ENCODE peak calls at places on chromosomes 3 and 15, in nine cellular contexts. One of them, this sample, is unnamed.

GRCh38 chr15:81133782-81134461 is at the start of gene CFAP161:
- DNase-seq in cardiac muscle cell: peak; percentile 86
- DNase-seq in dorsolateral prefrontal cortex: peak; percentile 81
- DNase-seq in psoas muscle: peak; percentile 84
- DNase-seq in esophagus muscularis mucosa: peak; percentile 93
- DNase-seq in PC-3: no peak
- DNase-seq in SK-N-SH: peak; percentile 93
- DNase-seq in A673: peak; percentile 68
- DNase-seq in Panc1: no peak
- DNase-seq in this sample: no peak

GRCh38 chr3:114333180-114333922 is 39.5 kb downstream of the TIGIT start:
- DNase-seq in cardiac muscle cell: peak; percentile 29
- DNase-seq in dorsolateral prefrontal cortex: no peak
- DNase-seq in psoas muscle: no peak
- DNase-seq in esophagus muscularis mucosa: no peak
- DNase-seq in PC-3: no peak
- DNase-seq in SK-N-SH: no peak
- DNase-seq in A673: no peak
- DNase-seq in Panc1: no peak
- DNase-seq in this sample: no peak

GRCh38 chr3:27508421-27508820 is 24.2 kb upstream of the SLC4A7 start:
- DNase-seq in cardiac muscle cell: no peak
- DNase-seq in dorsolateral prefrontal cortex: no peak
- DNase-seq in psoas muscle: no peak
- DNase-seq in esophagus muscularis mucosa: no peak
- DNase-seq in PC-3: no peak
- DNase-seq in SK-N-SH: no peak
- DNase-seq in A673: no peak
- DNase-seq in Panc1: no peak
- DNase-seq in this sample: no peak

GRCh38 chr3:32105291-32106131 is 909 bp upstream of the GPD1L start:
- DNase-seq in cardiac muscle cell: peak; percentile 10
- DNase-seq in dorsolateral prefrontal cortex: no peak
- DNase-seq in psoas muscle: no peak
- DNase-seq in esophagus muscularis mucosa: no peak
- DNase-seq in PC-3: peak; percentile 91
- DNase-seq in SK-N-SH: no peak
- DNase-seq in A673: no peak
- DNase-seq in Panc1: no peak
- DNase-seq in this sample: no peak

GRCh38 chr15:100150906-100151305 is 190.9 kb downstream of the ADAMTS17 start:
- DNase-seq in cardiac muscle cell: no peak
- DNase-seq in dorsolateral prefrontal cortex: no peak
- DNase-seq in psoas muscle: no peak
- DNase-seq in esophagus muscularis mucosa: no peak
- DNase-seq in PC-3: no peak
- DNase-seq in SK-N-SH: no peak
- DNase-seq in A673: no peak
- DNase-seq in Panc1: no peak
- DNase-seq in this sample: no peak

GRCh38 chr15:100457201-100457600 is 71.5 kb downstream of the CERS3 start:
- DNase-seq in cardiac muscle cell: peak; percentile 18
- DNase-seq in dorsolateral prefrontal cortex: no peak
- DNase-seq in psoas muscle: no peak
- DNase-seq in esophagus muscularis mucosa: no peak
- DNase-seq in PC-3: no peak
- DNase-seq in SK-N-SH: no peak
- DNase-seq in A673: no peak
- DNase-seq in Panc1: no peak
- DNase-seq in this sample: no peak

GRCh38 chr15:93982226-93982641 is 249.1 kb upstream of the MCTP2 start:
- DNase-seq in cardiac muscle cell: no peak
- DNase-seq in dorsolateral prefrontal cortex: no peak
- DNase-seq in psoas muscle: peak; percentile 33
- DNase-seq in esophagus muscularis mucosa: no peak
- DNase-seq in PC-3: no peak
- DNase-seq in SK-N-SH: peak; percentile 17
- DNase-seq in A673: no peak
- DNase-seq in Panc1: no peak
- DNase-seq in this sample: no peak

GRCh38 chr3:158434412-158435038 is 136.5 kb upstream of the MLF1 start:
- DNase-seq in cardiac muscle cell: peak; percentile 81
- DNase-seq in dorsolateral prefrontal cortex: no peak
- DNase-seq in psoas muscle: peak; percentile 10
- DNase-seq in esophagus muscularis mucosa: no peak
- DNase-seq in PC-3: peak; percentile 73
- DNase-seq in SK-N-SH: peak; percentile 17
- DNase-seq in A673: peak; percentile 80
- DNase-seq in Panc1: peak; percentile 63
- DNase-seq in this sample: no peak

DNA sequence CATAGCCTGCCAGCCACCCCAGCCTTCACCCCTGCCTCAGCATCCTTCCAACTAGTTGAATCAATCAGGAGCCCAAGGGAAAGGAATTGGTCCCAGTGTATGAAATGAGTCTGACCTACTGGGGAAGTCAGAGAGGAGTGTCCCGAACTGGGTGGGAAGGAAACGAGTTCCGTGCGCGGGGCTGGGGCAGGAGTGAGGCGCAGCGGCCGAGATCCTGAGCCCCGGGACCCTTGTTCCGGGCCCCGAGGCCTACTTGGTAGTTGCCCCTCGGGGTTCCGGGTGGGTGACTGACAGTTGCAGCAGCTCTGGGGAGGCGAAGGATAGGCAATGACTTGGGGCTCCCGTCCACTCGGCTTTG is 1.1 kb upstream of the PLCL2 start:
- DNase-seq in cardiac muscle cell: no peak
- DNase-seq in dorsolateral prefrontal cortex: no peak
- DNase-seq in psoas muscle: no peak
- DNase-seq in esophagus muscularis mucosa: no peak
- DNase-seq in PC-3: no peak
- DNase-seq in SK-N-SH: no peak
- DNase-seq in A673: no peak
- DNase-seq in Panc1: no peak
- DNase-seq in this sample: no peak
- H3K4me3 ChIP-seq in cardiac muscle cell: peak overlapping the region; percentile 54
- H3K4me3 ChIP-seq in dorsolateral prefrontal cortex: peak overlapping the region; percentile 92
- H3K4me3 ChIP-seq in psoas muscle: peak overlapping the region; percentile 97
- H3K4me3 ChIP-seq in esophagus muscularis mucosa: peak overlapping the region; percentile 65
- H3K4me3 ChIP-seq in PC-3: peak overlapping the region; percentile 94
- H3K4me3 ChIP-seq in SK-N-SH: no peak overlapping the region
- H3K4me3 ChIP-seq in A673: peak overlapping the region; percentile 53
- H3K4me3 ChIP-seq in Panc1: peak overlapping the region; percentile 58
- H3K4me3 ChIP-seq in this sample: no peak overlapping the region

GRCh38 chr15:40272713-40273056 is 10.2 kb downstream of the ANKRD63 start:
- DNase-seq in cardiac muscle cell: no peak
- DNase-seq in dorsolateral prefrontal cortex: no peak
- DNase-seq in psoas muscle: no peak
- DNase-seq in esophagus muscularis mucosa: no peak
- DNase-seq in PC-3: peak; percentile 36
- DNase-seq in SK-N-SH: no peak
- DNase-seq in A673: no peak
- DNase-seq in Panc1: no peak
- DNase-seq in this sample: no peak
- TF ChIP-seq CTCF in cardiac muscle cell: no peak
- TF ChIP-seq CTCF in dorsolateral prefrontal cortex: no peak
- TF ChIP-seq CTCF in psoas muscle: no peak
- TF ChIP-seq CTCF in esophagus muscularis mucosa: no peak
- TF ChIP-seq CTCF in PC-3: peak; percentile 53
- TF ChIP-seq CTCF in SK-N-SH: no peak
- TF ChIP-seq CTCF in A673: peak; percentile 22
- TF ChIP-seq CTCF in Panc1: no peak
- TF ChIP-seq CTCF in this sample: peak; percentile 33

GRCh38 chr15:61634837-61635236 is 405.7 kb upstream of the RORA start:
- DNase-seq in cardiac muscle cell: no peak
- DNase-seq in dorsolateral prefrontal cortex: no peak
- DNase-seq in psoas muscle: no peak
- DNase-seq in esophagus muscularis mucosa: no peak
- DNase-seq in PC-3: no peak
- DNase-seq in SK-N-SH: no peak
- DNase-seq in A673: no peak
- DNase-seq in Panc1: no peak
- DNase-seq in this sample: no peak

GRCh38 chr15:61623746-61624145 is 394.6 kb upstream of the RORA start:
- DNase-seq in cardiac muscle cell: no peak
- DNase-seq in dorsolateral prefrontal cortex: no peak
- DNase-seq in psoas muscle: no peak
- DNase-seq in esophagus muscularis mucosa: no peak
- DNase-seq in PC-3: no peak
- DNase-seq in SK-N-SH: no peak
- DNase-seq in A673: no peak
- DNase-seq in Panc1: no peak
- DNase-seq in this sample: no peak

GRCh38 chr15:61633951-61634350 is 404.8 kb upstream of the RORA start:
- DNase-seq in cardiac muscle cell: no peak
- DNase-seq in dorsolateral prefrontal cortex: no peak
- DNase-seq in psoas muscle: no peak
- DNase-seq in esophagus muscularis mucosa: no peak
- DNase-seq in PC-3: no peak
- DNase-seq in SK-N-SH: no peak
- DNase-seq in A673: no peak
- DNase-seq in Panc1: no peak
- DNase-seq in this sample: no peak

GRCh38 chr15:61624950-61625349 is 395.8 kb upstream of the RORA start:
- DNase-seq in cardiac muscle cell: no peak
- DNase-seq in dorsolateral prefrontal cortex: no peak
- DNase-seq in psoas muscle: no peak
- DNase-seq in esophagus muscularis mucosa: no peak
- DNase-seq in PC-3: no peak
- DNase-seq in SK-N-SH: no peak
- DNase-seq in A673: no peak
- DNase-seq in Panc1: no peak
- DNase-seq in this sample: no peak

DNA sequence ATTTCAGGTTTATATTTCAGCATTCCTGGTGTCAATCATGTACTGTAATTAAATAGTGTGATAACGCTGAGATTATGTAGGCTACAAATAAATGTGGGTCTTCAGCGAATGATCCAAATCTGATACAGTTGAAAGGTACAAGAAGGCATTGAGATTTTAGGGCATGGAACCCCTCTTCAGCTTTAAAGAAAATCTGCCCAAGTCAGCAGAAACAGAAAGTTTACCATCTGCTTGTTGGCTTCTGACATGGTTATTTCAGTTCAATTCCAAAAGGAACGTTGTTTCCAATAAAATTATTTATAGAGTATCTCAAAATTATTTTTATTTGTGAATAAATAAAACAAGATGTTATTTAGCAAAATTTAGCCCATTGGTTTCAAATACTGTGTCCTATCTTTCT is 400.2 kb upstream of the RORA start:
- DNase-seq in cardiac muscle cell: no peak
- DNase-seq in dorsolateral prefrontal cortex: no peak
- DNase-seq in psoas muscle: no peak
- DNase-seq in esophagus muscularis mucosa: no peak
- DNase-seq in PC-3: no peak
- DNase-seq in SK-N-SH: no peak
- DNase-seq in A673: no peak
- DNase-seq in Panc1: no peak
- DNase-seq in this sample: no peak
- H3K27me3 ChIP-seq in cardiac muscle cell: peaks cover 51% of the 10 kb centered on the region
- H3K27me3 ChIP-seq in dorsolateral prefrontal cortex: no peaks in the 10 kb centered on the region
- H3K27me3 ChIP-seq in psoas muscle: no peaks in the 10 kb centered on the region
- H3K27me3 ChIP-seq in esophagus muscularis mucosa: no peaks in the 10 kb centered on the region
- H3K27me3 ChIP-seq in PC-3: peaks cover 22% of the 10 kb centered on the region
- H3K27me3 ChIP-seq in SK-N-SH: no peaks in the 10 kb centered on the region
- H3K27me3 ChIP-seq in A673: no peaks in the 10 kb centered on the region
- H3K27me3 ChIP-seq in Panc1: no peaks in the 10 kb centered on the region
- H3K27me3 ChIP-seq in this sample: no peaks in the 10 kb centered on the region

GRCh38 chr3:52719618-52720017 is 13.7 kb downstream of the SPCS1 start:
- DNase-seq in cardiac muscle cell: no peak
- DNase-seq in dorsolateral prefrontal cortex: no peak
- DNase-seq in psoas muscle: no peak
- DNase-seq in esophagus muscularis mucosa: no peak
- DNase-seq in PC-3: no peak
- DNase-seq in SK-N-SH: no peak
- DNase-seq in A673: no peak
- DNase-seq in Panc1: no peak
- DNase-seq in this sample: no peak

GRCh38 chr3:52715714-52716305 is 9.9 kb downstream of the SPCS1 start:
- DNase-seq in cardiac muscle cell: no peak
- DNase-seq in dorsolateral prefrontal cortex: no peak
- DNase-seq in psoas muscle: no peak
- DNase-seq in esophagus muscularis mucosa: no peak
- DNase-seq in PC-3: no peak
- DNase-seq in SK-N-SH: no peak
- DNase-seq in A673: no peak
- DNase-seq in Panc1: no peak
- DNase-seq in this sample: no peak

GRCh38 chr3:52710512-52710911 is 4.6 kb downstream of the SPCS1 start:
- DNase-seq in cardiac muscle cell: no peak
- DNase-seq in dorsolateral prefrontal cortex: no peak
- DNase-seq in psoas muscle: no peak
- DNase-seq in esophagus muscularis mucosa: no peak
- DNase-seq in PC-3: no peak
- DNase-seq in SK-N-SH: no peak
- DNase-seq in A673: no peak
- DNase-seq in Panc1: no peak
- DNase-seq in this sample: no peak

GRCh38 chr3:52712291-52713212 is 6.6 kb downstream of the SPCS1 start:
- DNase-seq in cardiac muscle cell: no peak
- DNase-seq in dorsolateral prefrontal cortex: no peak
- DNase-seq in psoas muscle: no peak
- DNase-seq in esophagus muscularis mucosa: no peak
- DNase-seq in PC-3: no peak
- DNase-seq in SK-N-SH: no peak
- DNase-seq in A673: no peak
- DNase-seq in Panc1: no peak
- DNase-seq in this sample: no peak

DNA sequence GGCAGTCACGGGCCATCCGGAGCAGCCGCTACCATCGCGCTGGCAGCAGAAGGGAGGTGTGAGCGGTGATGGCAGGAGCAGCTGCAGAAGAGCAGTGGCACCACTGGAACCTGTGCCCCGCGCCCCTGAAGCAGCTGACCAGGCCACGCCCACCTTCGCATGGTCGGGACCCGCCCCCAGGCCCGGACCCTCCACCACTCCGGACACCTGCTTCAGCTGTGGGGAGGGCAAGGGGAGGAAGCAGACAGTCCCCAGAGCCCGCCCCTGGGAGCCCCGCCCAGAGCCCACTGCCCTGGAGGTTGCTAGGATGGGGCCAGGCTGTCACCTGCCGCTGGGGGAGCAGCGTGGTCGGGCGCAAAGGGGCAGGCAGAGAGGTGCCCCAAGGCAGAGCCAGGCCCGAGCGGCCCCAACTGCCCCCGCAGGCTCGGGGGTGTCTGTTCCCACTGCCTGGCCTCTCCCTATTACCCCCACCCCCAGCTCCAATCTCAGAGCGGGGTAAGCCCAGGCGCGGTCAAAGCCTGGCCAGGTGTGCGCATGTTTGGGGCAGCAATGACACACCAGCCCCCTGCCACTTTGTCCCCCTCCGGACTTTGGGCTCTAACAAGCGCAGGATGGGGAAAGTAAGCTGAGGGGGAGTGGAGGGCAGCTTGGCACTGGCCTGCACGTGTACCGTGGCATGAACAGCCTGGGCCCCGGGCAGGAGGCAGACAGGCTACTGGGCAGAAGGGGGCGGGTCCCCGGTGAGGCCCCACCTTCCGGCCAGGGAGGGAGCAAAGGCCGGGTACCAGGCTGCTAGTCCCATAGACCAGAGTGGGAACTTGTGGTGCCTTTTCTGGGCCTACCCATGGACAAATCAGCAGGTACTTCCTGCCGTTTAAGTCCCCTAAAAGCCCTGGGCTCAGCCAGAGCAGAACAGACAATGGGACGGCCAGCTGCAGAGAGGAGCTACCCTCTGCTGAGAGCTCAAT is 8.7 kb downstream of the SPCS1 start:
- DNase-seq in cardiac muscle cell: no peak
- DNase-seq in dorsolateral prefrontal cortex: no peak
- DNase-seq in psoas muscle: no peak
- DNase-seq in esophagus muscularis mucosa: no peak
- DNase-seq in PC-3: no peak
- DNase-seq in SK-N-SH: peak; percentile 27
- DNase-seq in A673: no peak
- DNase-seq in Panc1: no peak
- DNase-seq in this sample: no peak
- H3K4me3 ChIP-seq in cardiac muscle cell: peak overlapping the region; percentile 22
- H3K4me3 ChIP-seq in dorsolateral prefrontal cortex: no peak overlapping the region
- H3K4me3 ChIP-seq in psoas muscle: no peak overlapping the region
- H3K4me3 ChIP-seq in esophagus muscularis mucosa: no peak overlapping the region
- H3K4me3 ChIP-seq in PC-3: no peak overlapping the region
- H3K4me3 ChIP-seq in SK-N-SH: no peak overlapping the region
- H3K4me3 ChIP-seq in A673: no peak overlapping the region
- H3K4me3 ChIP-seq in Panc1: no peak overlapping the region
- H3K4me3 ChIP-seq in this sample: no peak overlapping the region

This sample was measured in kidney epithelial cell.